ENCODE peak calls at places on chromosomes 13 and 19, in eight cellular contexts. P, Z, T, Y, F, M, L and G are unnamed samples.

GRCh38 chr13:51451467-51452390 is 1.1 kb downstream of the INTS6 start:
- DNase-seq in T (peak; percentile 81), L (peak; percentile 57), Z (peak; percentile 78), P (peak; percentile 54), M (peak; percentile 36), Y (peak; percentile 56), F (peak; percentile 41), G (peak; percentile 92)

GRCh38 chr13:96629331-96629730 is 364.9 kb downstream of the OXGR1 start:
- DNase-seq in P (no peak), F (no peak), T (no peak), L (no peak), Y (peak; percentile 32), Z (no peak), M (no peak), G (no peak)

GRCh38 chr19:291561-292280 is 518 bp upstream of the PLPP2 start:
- DNase-seq in L (no peak), M (no peak), F (no peak), Y (no peak), Z (peak; percentile 52), T (peak; percentile 77), P (peak; percentile 28), G (peak; percentile 39)

GRCh38 chr13:45811891-45812583 is 39.5 kb downstream of the SIAH3 start:
- DNase-seq in Z (no peak), M (no peak), T (no peak), P (no peak), Y (peak; percentile 74), L (no peak), F (no peak), G (no peak)

GRCh38 chr13:28559636-28560259 is 64.8 kb upstream of the FLT1 start:
- DNase-seq in P (no peak), F (no peak), Z (no peak), L (no peak), T (no peak), Y (no peak), M (no peak), G (no peak)

GRCh38 chr13:104737713-104738112 is 1671.5 kb upstream of the SLC10A2 start:
- DNase-seq in P (no peak), Z (no peak), Y (no peak), F (no peak), T (no peak), L (no peak), M (no peak), G (no peak)

GRCh38 chr19:54952591-54953344 is 5.4 kb upstream of the NLRP7 start:
- DNase-seq in M (no peak), P (peak; percentile 90), T (no peak), F (no peak), Z (no peak), Y (no peak), L (no peak), G (peak; percentile 15)

GRCh38 chr13:40288259-40288658 is 378.2 kb downstream of the FOXO1 start:
- DNase-seq in Y (no peak), T (no peak), F (no peak), M (no peak), Z (no peak), P (no peak), L (no peak), G (no peak)

GRCh38 chr13:28204043-28204442 is 65.7 kb downstream of the PAN3 start:
- DNase-seq in M (no peak), Z (no peak), Y (no peak), F (no peak), L (no peak), T (no peak), P (no peak), G (no peak)

GRCh38 chr13:36480726-36481485 is 48.6 kb downstream of the CCNA1 start:
- DNase-seq in M (no peak), F (no peak), Y (no peak), P (no peak), L (no peak), T (no peak), Z (no peak), G (no peak)

GRCh38 chr19:29467824-29468401 is 57.9 kb upstream of the VSTM2B start:
- DNase-seq in M (peak; percentile 41), P (peak; percentile 20), T (peak; percentile 37), Z (peak; percentile 60), L (peak; percentile 21), F (peak; percentile 36), Y (peak; percentile 4), G (peak; percentile 69)

GRCh38 chr19:49512970-49513745 is 697 bp downstream of the FCGRT start:
- DNase-seq in Z (peak; percentile 82), T (peak; percentile 88), M (no peak), Y (no peak), P (no peak), F (no peak), L (no peak), G (peak; percentile 88)

GRCh38 chr13:101417043-101417406 is 717 bp upstream of the NALCN start:
- DNase-seq in P (peak; percentile 22), Z (no peak), Y (peak; percentile 87), F (peak; percentile 9), L (peak; percentile 84), T (peak; percentile 51), M (no peak), G (no peak)

GRCh38 chr19:53131085-53131484 is 1.6 kb downstream of the ZNF415 start:
- DNase-seq in F (no peak), M (no peak), Z (no peak), L (no peak), Y (no peak), P (no peak), T (no peak), G (peak; percentile 3)

GRCh38 chr13:79998386-79998785 is 342.5 kb downstream of the SPRY2 start:
- DNase-seq in Y (no peak), L (no peak), P (no peak), M (no peak), T (no peak), F (no peak), Z (no peak), G (no peak)

GRCh38 chr13:79999601-80000000 is 341.3 kb downstream of the SPRY2 start:
- DNase-seq in T (no peak), Y (no peak), L (peak; percentile 15), P (no peak), Z (no peak), M (no peak), F (no peak), G (no peak)

GRCh38 chr13:79997244-79997643 is 343.7 kb downstream of the SPRY2 start:
- DNase-seq in Z (no peak), Y (no peak), T (no peak), M (no peak), L (peak; percentile 15), F (no peak), P (no peak), G (no peak)

GRCh38 chr13:80000679-80001509 is 340.0 kb downstream of the SPRY2 start:
- DNase-seq in Y (no peak), M (no peak), L (no peak), Z (no peak), T (no peak), P (no peak), F (no peak), G (no peak)

DNA sequence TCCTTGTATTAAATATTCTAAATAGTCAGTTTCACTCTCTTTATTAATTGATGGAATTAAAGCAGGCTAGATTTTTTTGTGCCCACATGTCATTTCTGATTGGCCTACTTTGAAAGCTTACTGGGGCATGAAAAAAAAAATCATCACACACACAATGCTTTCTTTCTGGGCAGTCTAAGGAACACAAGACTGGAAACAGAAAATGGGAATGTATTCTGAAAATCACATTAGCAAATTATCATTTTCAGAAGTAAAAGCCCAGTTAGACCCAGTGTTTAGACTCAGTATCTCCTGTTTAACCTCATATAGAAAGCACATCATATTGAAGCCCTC is 339.4 kb downstream of the SPRY2 start:
- DNase-seq in F (no peak), Z (no peak), P (no peak), T (no peak), M (no peak), L (no peak), Y (no peak), G (no peak)
- H3K4me2 ChIP-seq in F (no peak overlapping the region), Z (no peak overlapping the region), P (no peak overlapping the region), T (peak overlapping the region; percentile 59), M (no peak overlapping the region), L (no peak overlapping the region), Y (no peak overlapping the region), G (no peak overlapping the region)

GRCh38 chr13:42747399-42747873 is 33.9 kb upstream of the FAM216B start:
- DNase-seq in P (peak; percentile 56), F (no peak), M (no peak), L (peak; percentile 99), Z (no peak), Y (peak; percentile 65), T (no peak), G (no peak)
- H3K4me2 ChIP-seq in P (peak overlapping the region; percentile 47), F (no peak overlapping the region), M (no peak overlapping the region), L (peak overlapping the region; percentile 36), Z (no peak overlapping the region), Y (no peak overlapping the region), T (no peak overlapping the region), G (no peak overlapping the region)

DNA sequence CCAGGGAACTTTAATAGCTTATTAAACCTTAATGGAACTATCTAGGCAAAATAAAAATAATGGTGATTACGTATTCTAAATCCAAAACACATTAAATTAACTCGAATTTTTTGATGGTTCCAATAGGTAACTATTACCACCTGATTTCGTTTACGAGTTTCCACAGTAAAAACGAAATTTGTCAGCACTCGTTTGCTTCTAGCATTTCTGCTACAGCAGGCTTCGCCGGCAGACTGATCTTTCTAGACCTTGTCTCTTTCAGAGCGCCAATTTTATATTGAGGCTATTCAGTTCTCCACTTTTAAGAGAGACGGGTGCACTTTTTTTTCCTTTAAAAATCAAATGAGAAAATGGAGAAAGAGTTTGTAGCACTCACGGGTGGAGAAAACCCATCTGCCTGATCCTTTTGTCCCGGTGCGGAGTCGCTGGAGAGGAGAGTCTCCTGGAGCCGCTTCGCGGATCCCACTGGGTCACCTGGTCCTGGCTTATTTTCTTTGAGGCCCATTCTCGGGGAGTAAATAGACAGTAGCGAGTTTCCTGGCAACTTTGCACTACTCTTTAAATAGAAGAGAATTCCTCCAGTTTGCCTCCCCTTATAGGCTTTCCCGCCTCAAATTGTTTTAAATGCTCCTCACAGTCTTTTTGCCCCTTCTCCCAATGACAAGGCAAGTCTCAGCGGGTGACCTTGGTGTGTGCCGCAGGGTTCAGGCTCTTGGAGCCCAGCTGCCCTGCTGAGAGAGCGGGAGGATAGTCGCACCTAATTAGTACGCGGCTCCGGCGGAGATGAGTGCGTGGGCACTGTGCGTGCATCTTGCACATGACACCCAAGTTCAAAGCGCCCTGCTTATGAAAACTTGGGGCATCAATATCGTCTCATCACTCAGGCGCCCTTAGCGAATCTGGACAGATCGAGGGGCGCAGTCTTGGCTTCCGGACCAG is 117.0 kb downstream of the KCNRG start:
- DNase-seq in T (no peak), P (no peak), Y (no peak), L (no peak), M (no peak), Z (peak; percentile 57), F (no peak), G (peak; percentile 78)
- H3K4me2 ChIP-seq in T (no peak overlapping the region), P (no peak overlapping the region), Y (no peak overlapping the region), L (no peak overlapping the region), M (no peak overlapping the region), Z (peak overlapping the region; percentile 23), F (no peak overlapping the region), G (peak overlapping the region; percentile 85)

DNA sequence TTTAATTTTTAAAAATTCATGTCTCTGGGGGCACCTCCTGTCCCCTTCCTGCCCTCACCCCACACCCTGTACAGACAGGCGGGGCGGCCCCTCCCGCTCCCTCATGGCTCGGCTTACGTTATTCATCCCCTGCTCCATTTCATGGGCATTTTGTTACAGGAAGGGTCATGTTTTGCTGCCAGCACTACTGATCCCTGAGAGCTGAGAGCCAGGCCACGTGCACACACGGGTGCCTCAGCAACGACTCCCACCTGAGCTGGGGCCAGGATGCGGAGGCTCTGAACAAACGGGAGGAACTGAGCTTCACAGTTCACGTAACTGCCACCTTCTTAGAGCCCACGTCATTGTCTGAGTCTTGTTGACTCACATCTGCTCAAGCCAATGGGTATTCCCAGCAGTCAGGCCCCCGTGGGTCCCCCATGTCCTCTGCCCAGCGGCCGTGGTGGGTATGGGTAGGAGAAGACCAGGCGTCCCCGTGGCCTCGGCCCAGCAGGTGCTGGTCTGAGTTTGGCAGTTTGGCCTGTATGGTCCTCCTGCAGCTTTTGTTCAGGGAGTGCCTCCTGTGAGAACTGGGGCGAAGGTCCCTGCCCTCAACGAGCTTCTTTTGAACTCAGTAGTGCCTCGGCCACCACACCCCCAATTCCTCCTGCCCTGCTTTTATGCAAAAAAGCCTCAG is 16.4 kb upstream of the TMEM255B start:
- DNase-seq in L (no peak), F (no peak), M (no peak), Z (no peak), P (no peak), Y (no peak), T (no peak), G (no peak)
- H3K4me2 ChIP-seq in L (no peak overlapping the region), F (peak overlapping the region; percentile 26), M (peak overlapping the region; percentile 59), Z (no peak overlapping the region), P (peak overlapping the region; percentile 52), Y (peak overlapping the region; percentile 35), T (no peak overlapping the region), G (no peak overlapping the region)